ENCODE peak calls at places on chromosomes 7 and 10, in four cellular contexts. R, N, D and U are unnamed samples. For H3K27me3, the result is how much of the 10 kb centered on the place peaks cover.

GRCh38 chr7:94056796-94057207 is 52.6 kb upstream of the BET1 start:
- DNase-seq in D (peak), R (no peak), N (peak), U (peak)

GRCh38 chr10:86169506-86170254 is 196.9 kb downstream of the GRID1 start:
- DNase-seq in R (no peak), N (no peak), D (no peak), U (no peak)

GRCh38 chr7:7237978-7238267 is 55.6 kb downstream of the C1GALT1 start:
- DNase-seq in D (no peak), N (no peak), R (no peak), U (no peak)

GRCh38 chr7:45658716-45659495 is 84.7 kb downstream of the ADCY1 start:
- DNase-seq in D (no peak), R (no peak), N (no peak), U (no peak)

GRCh38 chr10:3570330-3570729 is 214.7 kb downstream of the KLF6 start:
- DNase-seq in R (no peak), N (no peak), D (no peak), U (no peak)

GRCh38 chr7:7641129-7641663 is 644 bp downstream of the UMAD1 start:
- DNase-seq in N (no peak), D (no peak), R (peak), U (no peak)

GRCh38 chr10:79940431-79940830 is 8.5 kb downstream of the SFTPD start:
- DNase-seq in R (no peak), N (no peak), D (no peak), U (no peak)

GRCh38 chr10:48330269-48330668 is 23.8 kb downstream of the MAPK8 start:
- DNase-seq in D (no peak), R (no peak), N (no peak), U (no peak)

GRCh38 chr10:3265081-3265480 is 92.5 kb upstream of the PITRM1 start:
- DNase-seq in R (no peak), N (no peak), D (peak), U (no peak)

GRCh38 chr7:130024390-130024789 is 26.8 kb downstream of the ZC3HC1 start:
- DNase-seq in R (no peak), N (no peak), D (no peak), U (no peak)

GRCh38 chr7:2540133-2540532 is 15.2 kb downstream of the BRAT1 start:
- DNase-seq in D (no peak), R (no peak), N (no peak), U (no peak)

GRCh38 chr10:127243490-127244272 is 47.3 kb upstream of the INSYN2A start:
- DNase-seq in N (peak), R (peak), D (no peak), U (peak)

GRCh38 chr10:47241256-47241655 is 58.7 kb upstream of the GDF10 start:
- DNase-seq in N (no peak), D (no peak), R (no peak), U (no peak)

GRCh38 chr7:100483728-100484635 is at the start of gene NYAP1:
- DNase-seq in R (peak), D (no peak), N (peak), U (no peak)

DNA sequence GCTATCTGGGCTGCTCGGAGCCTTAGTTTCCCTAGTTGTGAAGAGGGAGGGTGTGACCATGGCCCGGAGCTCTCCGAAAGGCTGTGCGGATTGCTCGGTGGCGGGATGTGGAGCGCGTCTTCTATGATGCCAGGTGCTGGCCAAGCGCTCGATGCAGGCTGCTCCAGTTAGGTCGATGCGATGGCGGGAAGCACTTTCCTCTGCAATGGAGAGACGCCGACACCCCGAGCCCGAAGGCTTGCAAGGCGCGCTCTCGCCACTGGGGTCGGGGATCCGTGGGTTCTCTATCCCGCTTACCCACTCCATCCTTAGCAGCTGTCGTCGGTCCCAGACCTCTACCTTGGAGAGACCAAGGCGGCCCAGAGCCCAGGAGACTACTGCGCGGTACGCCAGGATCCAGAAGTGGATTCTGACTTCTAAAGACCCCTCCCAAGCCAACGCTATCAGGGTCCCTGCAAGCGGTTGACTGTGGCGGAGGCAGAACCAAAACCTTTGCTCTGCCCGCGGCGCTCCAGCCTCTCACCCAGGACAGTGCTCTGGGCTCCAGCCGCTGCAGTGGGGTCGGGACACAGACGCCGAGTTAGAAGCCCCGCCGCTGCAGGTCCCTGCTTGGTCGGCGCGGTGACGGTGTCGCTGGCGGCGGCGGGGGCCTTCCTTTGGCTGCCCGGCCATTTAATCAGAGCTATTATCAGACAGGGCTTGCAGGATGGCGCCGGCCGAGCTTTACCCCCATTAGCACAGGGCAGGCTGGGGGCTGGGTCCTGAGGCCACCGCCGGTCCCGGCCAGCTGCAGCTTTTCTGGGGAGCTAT is 7.8 kb upstream of the TBX20 start:
- DNase-seq in N (peak), R (peak), D (no peak), U (no peak)
- TF ChIP-seq EZH2 in N (peak), R (peak), D (no peak), U (peak)

GRCh38 chr7:152910545-152911013 is 151.0 kb downstream of the ACTR3B start:
- DNase-seq in R (no peak), N (no peak), D (no peak), U (no peak)
- H3K27me3 ChIP-seq in R (under half), N (under half), D (half or more), U (under half)

GRCh38 chr7:86975914-86976313 is 83.5 kb downstream of the ELAPOR2 start:
- DNase-seq in D (no peak), N (no peak), R (no peak), U (no peak)

GRCh38 chr7:86980223-86980622 is 79.2 kb downstream of the ELAPOR2 start:
- DNase-seq in R (no peak), D (no peak), N (no peak), U (no peak)

GRCh38 chr7:86976958-86977357 is 82.5 kb downstream of the ELAPOR2 start:
- DNase-seq in N (no peak), D (no peak), R (no peak), U (no peak)

GRCh38 chr7:86975449-86975848 is 84.0 kb downstream of the ELAPOR2 start:
- DNase-seq in N (no peak), D (no peak), R (no peak), U (no peak)

DNA sequence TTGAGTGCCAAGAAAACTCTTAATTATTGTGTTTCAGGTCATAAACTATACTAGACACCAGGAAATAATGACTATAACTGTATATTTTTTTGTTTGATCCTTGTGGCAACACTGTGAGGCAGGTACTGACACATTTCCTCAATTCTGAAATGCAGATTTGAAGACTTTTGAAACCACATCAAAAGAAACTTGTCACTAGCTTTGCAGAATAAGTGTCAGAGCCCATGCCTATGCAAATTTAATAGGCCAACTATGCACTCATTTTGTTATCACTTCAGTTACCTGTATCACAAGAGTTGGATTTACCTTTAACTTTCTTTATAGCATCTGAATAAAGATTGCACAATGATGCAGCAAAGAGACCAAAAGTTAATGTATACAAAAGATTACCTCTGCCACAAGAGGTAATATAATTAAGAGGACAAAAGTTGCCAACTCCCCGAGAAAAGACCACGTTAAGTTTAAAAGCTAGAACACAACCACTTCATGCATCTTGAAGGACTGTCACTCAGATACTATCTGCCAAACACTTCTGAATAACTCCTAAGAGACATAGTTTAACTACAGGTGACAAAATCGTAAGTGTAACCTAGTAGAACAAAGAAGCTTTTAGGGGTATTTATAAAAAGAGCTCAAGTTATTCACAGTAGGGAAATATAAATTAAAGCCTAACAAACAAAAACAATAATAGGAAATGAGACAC is 80.5 kb downstream of the ELAPOR2 start:
- DNase-seq in R (no peak), N (no peak), D (no peak), U (no peak)
- TF ChIP-seq EZH2 in R (no peak), N (no peak), D (no peak), U (no peak)

GRCh38 chr10:133254421-133255120 is 16.9 kb downstream of the VENTX start:
- DNase-seq in R (no peak), D (no peak), N (no peak), U (no peak)

GRCh38 chr10:133255323-133255722 is 17.7 kb downstream of the VENTX start:
- DNase-seq in R (no peak), D (no peak), N (no peak), U (no peak)

GRCh38 chr10:133251388-133252222 is 13.9 kb downstream of the VENTX start:
- DNase-seq in R (no peak), N (no peak), D (no peak), U (no peak)

GRCh38 chr10:133252223-133252552 is 14.5 kb downstream of the VENTX start:
- DNase-seq in D (no peak), R (no peak), N (no peak), U (no peak)

GRCh38 chr10:133253313-133253955 is 15.8 kb downstream of the VENTX start:
- DNase-seq in N (no peak), R (no peak), D (no peak), U (no peak)
- H3K27me3 ChIP-seq in N (under half), R (under half), D (under half), U (under half)

GRCh38 chr7:97018775-97019535 is 5.7 kb downstream of the DLX5 start:
- DNase-seq in D (no peak), N (peak), R (no peak), U (no peak)
- TF ChIP-seq EZH2 in D (no peak), N (peak), R (peak), U (no peak)

DNA sequence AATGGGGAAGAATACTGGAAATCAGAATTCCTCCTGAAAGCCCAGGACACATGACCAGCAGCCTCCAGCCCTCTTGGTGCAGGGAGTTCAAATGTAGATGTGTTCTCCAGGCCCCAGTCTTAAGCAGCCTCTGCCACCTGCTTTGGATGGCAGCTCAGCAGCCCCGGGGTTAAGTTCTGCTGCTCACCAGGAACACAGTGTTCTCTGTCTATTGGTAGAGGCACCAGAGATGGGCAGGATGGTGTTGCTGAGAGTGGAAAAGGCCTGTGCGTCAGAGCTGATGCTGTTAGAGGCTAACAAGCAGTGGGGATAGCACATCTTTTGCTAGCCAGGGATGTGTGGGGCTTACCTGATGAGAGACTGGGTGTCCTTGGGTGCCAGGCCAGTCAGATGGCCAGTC is 56.8 kb downstream of the PAX2 start:
- DNase-seq in R (no peak), D (no peak), N (no peak), U (no peak)
- H3K27me3 ChIP-seq in R (half or more), D (half or more), N (half or more), U (under half)

GRCh38 chr10:60731134-60731883 is 47.0 kb upstream of the CDK1 start:
- DNase-seq in D (peak), N (no peak), R (no peak), U (peak)

GRCh38 chr10:60733189-60733815 is 45.0 kb upstream of the CDK1 start:
- DNase-seq in R (peak), N (peak), D (peak), U (peak)

GRCh38 chr10:60734226-60734625 is 44.1 kb upstream of the CDK1 start:
- DNase-seq in R (no peak), N (no peak), D (no peak), U (no peak)

GRCh38 chr10:60733826-60734225 is 44.5 kb upstream of the CDK1 start:
- DNase-seq in N (no peak), D (no peak), R (no peak), U (peak)

DNA sequence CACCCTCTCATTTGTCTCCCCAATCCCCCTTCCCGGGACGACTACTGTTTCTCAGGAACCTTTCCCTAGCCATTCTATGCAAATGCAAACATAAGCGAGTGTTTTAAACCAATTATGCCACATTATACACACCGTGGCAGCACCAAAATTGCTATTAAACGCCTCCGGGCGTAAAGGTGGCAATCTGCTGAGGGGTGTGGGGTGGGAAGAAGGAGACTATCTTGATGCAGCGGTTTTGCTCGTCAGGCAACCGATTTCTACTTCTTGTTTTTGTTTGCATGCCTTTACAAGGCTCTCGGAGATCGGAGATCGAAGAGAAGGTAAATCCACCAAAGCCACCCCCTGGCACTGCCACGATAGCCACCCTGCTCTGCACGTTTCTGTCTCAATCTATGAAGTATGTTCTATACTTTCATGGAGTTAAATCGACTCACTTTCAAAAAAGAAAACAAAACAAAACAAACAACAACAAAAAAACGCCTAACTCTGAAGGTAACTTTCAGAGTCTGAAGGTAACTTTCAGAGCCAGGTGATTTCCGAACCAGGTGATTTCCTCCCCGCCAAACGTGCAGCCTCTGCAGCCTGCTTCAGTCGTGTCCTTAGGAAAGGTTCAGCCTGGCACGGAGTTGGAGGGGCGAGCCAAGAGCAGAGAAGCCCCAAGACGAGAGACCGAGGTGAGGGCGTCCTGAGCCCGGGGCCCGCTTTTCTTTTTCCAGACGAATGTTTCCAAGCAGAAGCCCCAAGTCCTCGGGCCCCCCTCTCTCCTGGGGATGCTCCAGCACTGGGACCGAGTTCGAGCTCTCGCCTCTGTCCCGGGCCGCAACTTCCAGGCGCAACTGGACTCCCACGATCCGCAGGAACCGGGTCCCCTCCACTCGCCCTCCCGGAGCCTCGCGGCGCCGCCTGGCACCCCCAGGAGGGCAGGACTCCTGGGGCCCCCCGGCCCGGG is 45.8 kb upstream of the CDK1 start:
- DNase-seq in R (peak), D (peak), N (peak), U (peak)
- TF ChIP-seq EZH2 in R (no peak), D (no peak), N (no peak), U (no peak)

GRCh38 chr7:116784647-116785046 is 77.7 kb upstream of the CAPZA2 start:
- DNase-seq in D (no peak), R (no peak), N (no peak), U (no peak)
- H3K27me3 ChIP-seq in D (under half), R (under half), N (under half), U (under half)